ENCODE peak calls at places on chromosomes 5 and 9, in eight cellular contexts. One of them, this sample, is unnamed.

GRCh38 chr9:95989304-95989703 is 113.8 kb downstream of the ERCC6L2 start:
- DNase-seq in AG04449: no peak
- DNase-seq in neural crest cell: no peak
- DNase-seq in ovary: no peak
- DNase-seq in stimulated activated CD8-positive, alpha-beta memory T cell treated with anti-CD3 and anti-CD28 coated beads, Interleukin-15, amount 100 ng/mL, for 1 hour: no peak
- DNase-seq in activated CD8-positive, alpha-beta memory T cell treated with anti-CD3 and anti-CD28 coated beads, Interleukin-2, amount 50 U/mL, for 4 hours: no peak
- DNase-seq in kidney glomerular epithelial cell: no peak
- DNase-seq in Jurkat, Clone E6-1: no peak
- DNase-seq in this sample: no peak

GRCh38 chr9:113566712-113567071 is 103.2 kb downstream of the RGS3 start:
- DNase-seq in AG04449: no peak
- DNase-seq in neural crest cell: no peak
- DNase-seq in ovary: peak
- DNase-seq in stimulated activated CD8-positive, alpha-beta memory T cell treated with anti-CD3 and anti-CD28 coated beads, Interleukin-15, amount 100 ng/mL, for 1 hour: no peak
- DNase-seq in activated CD8-positive, alpha-beta memory T cell treated with anti-CD3 and anti-CD28 coated beads, Interleukin-2, amount 50 U/mL, for 4 hours: no peak
- DNase-seq in kidney glomerular epithelial cell: no peak
- DNase-seq in Jurkat, Clone E6-1: no peak
- DNase-seq in this sample: peak

GRCh38 chr9:72334658-72335337 is 30.2 kb downstream of the ZFAND5 start:
- DNase-seq in AG04449: no peak
- DNase-seq in neural crest cell: no peak
- DNase-seq in ovary: no peak
- DNase-seq in stimulated activated CD8-positive, alpha-beta memory T cell treated with anti-CD3 and anti-CD28 coated beads, Interleukin-15, amount 100 ng/mL, for 1 hour: no peak
- DNase-seq in activated CD8-positive, alpha-beta memory T cell treated with anti-CD3 and anti-CD28 coated beads, Interleukin-2, amount 50 U/mL, for 4 hours: no peak
- DNase-seq in kidney glomerular epithelial cell: no peak
- DNase-seq in Jurkat, Clone E6-1: no peak
- DNase-seq in this sample: no peak

GRCh38 chr5:152634596-152634995 is 229.5 kb upstream of the NMUR2 start:
- DNase-seq in AG04449: no peak
- DNase-seq in neural crest cell: peak
- DNase-seq in ovary: no peak
- DNase-seq in stimulated activated CD8-positive, alpha-beta memory T cell treated with anti-CD3 and anti-CD28 coated beads, Interleukin-15, amount 100 ng/mL, for 1 hour: no peak
- DNase-seq in activated CD8-positive, alpha-beta memory T cell treated with anti-CD3 and anti-CD28 coated beads, Interleukin-2, amount 50 U/mL, for 4 hours: no peak
- DNase-seq in kidney glomerular epithelial cell: no peak
- DNase-seq in Jurkat, Clone E6-1: no peak
- DNase-seq in this sample: peak

GRCh38 chr5:56206126-56206525 is 27.0 kb downstream of the ANKRD55 start:
- DNase-seq in AG04449: peak
- DNase-seq in neural crest cell: no peak
- DNase-seq in ovary: no peak
- DNase-seq in stimulated activated CD8-positive, alpha-beta memory T cell treated with anti-CD3 and anti-CD28 coated beads, Interleukin-15, amount 100 ng/mL, for 1 hour: no peak
- DNase-seq in activated CD8-positive, alpha-beta memory T cell treated with anti-CD3 and anti-CD28 coated beads, Interleukin-2, amount 50 U/mL, for 4 hours: no peak
- DNase-seq in kidney glomerular epithelial cell: no peak
- DNase-seq in Jurkat, Clone E6-1: no peak
- DNase-seq in this sample: no peak

GRCh38 chr5:173454764-173455598 is 126.8 kb upstream of the STC2 start:
- DNase-seq in AG04449: peak
- DNase-seq in neural crest cell: no peak
- DNase-seq in ovary: no peak
- DNase-seq in stimulated activated CD8-positive, alpha-beta memory T cell treated with anti-CD3 and anti-CD28 coated beads, Interleukin-15, amount 100 ng/mL, for 1 hour: no peak
- DNase-seq in activated CD8-positive, alpha-beta memory T cell treated with anti-CD3 and anti-CD28 coated beads, Interleukin-2, amount 50 U/mL, for 4 hours: no peak
- DNase-seq in kidney glomerular epithelial cell: peak
- DNase-seq in Jurkat, Clone E6-1: no peak
- DNase-seq in this sample: peak

GRCh38 chr5:177084175-177084574 is 2.5 kb upstream of the FGFR4 start:
- DNase-seq in AG04449: no peak
- DNase-seq in neural crest cell: no peak
- DNase-seq in ovary: no peak
- DNase-seq in stimulated activated CD8-positive, alpha-beta memory T cell treated with anti-CD3 and anti-CD28 coated beads, Interleukin-15, amount 100 ng/mL, for 1 hour: no peak
- DNase-seq in activated CD8-positive, alpha-beta memory T cell treated with anti-CD3 and anti-CD28 coated beads, Interleukin-2, amount 50 U/mL, for 4 hours: no peak
- DNase-seq in kidney glomerular epithelial cell: no peak
- DNase-seq in Jurkat, Clone E6-1: no peak
- DNase-seq in this sample: no peak

GRCh38 chr9:120412425-120412951 is 167.5 kb downstream of the CDK5RAP2 start:
- DNase-seq in AG04449: peak
- DNase-seq in neural crest cell: no peak
- DNase-seq in ovary: no peak
- DNase-seq in stimulated activated CD8-positive, alpha-beta memory T cell treated with anti-CD3 and anti-CD28 coated beads, Interleukin-15, amount 100 ng/mL, for 1 hour: no peak
- DNase-seq in activated CD8-positive, alpha-beta memory T cell treated with anti-CD3 and anti-CD28 coated beads, Interleukin-2, amount 50 U/mL, for 4 hours: no peak
- DNase-seq in kidney glomerular epithelial cell: peak
- DNase-seq in Jurkat, Clone E6-1: no peak
- DNase-seq in this sample: no peak

GRCh38 chr5:58259685-58260152 is 200.2 kb downstream of the PLK2 start:
- DNase-seq in AG04449: peak
- DNase-seq in neural crest cell: no peak
- DNase-seq in ovary: no peak
- DNase-seq in stimulated activated CD8-positive, alpha-beta memory T cell treated with anti-CD3 and anti-CD28 coated beads, Interleukin-15, amount 100 ng/mL, for 1 hour: no peak
- DNase-seq in activated CD8-positive, alpha-beta memory T cell treated with anti-CD3 and anti-CD28 coated beads, Interleukin-2, amount 50 U/mL, for 4 hours: no peak
- DNase-seq in kidney glomerular epithelial cell: peak
- DNase-seq in Jurkat, Clone E6-1: no peak
- DNase-seq in this sample: no peak

GRCh38 chr5:172160506-172160905 is 27.5 kb downstream of the STK10 start:
- DNase-seq in AG04449: no peak
- DNase-seq in neural crest cell: no peak
- DNase-seq in ovary: no peak
- DNase-seq in stimulated activated CD8-positive, alpha-beta memory T cell treated with anti-CD3 and anti-CD28 coated beads, Interleukin-15, amount 100 ng/mL, for 1 hour: no peak
- DNase-seq in activated CD8-positive, alpha-beta memory T cell treated with anti-CD3 and anti-CD28 coated beads, Interleukin-2, amount 50 U/mL, for 4 hours: no peak
- DNase-seq in kidney glomerular epithelial cell: no peak
- DNase-seq in Jurkat, Clone E6-1: no peak
- DNase-seq in this sample: no peak

GRCh38 chr9:27599521-27600234 is 26.4 kb upstream of the C9orf72 start:
- DNase-seq in AG04449: no peak
- DNase-seq in neural crest cell: no peak
- DNase-seq in ovary: no peak
- DNase-seq in stimulated activated CD8-positive, alpha-beta memory T cell treated with anti-CD3 and anti-CD28 coated beads, Interleukin-15, amount 100 ng/mL, for 1 hour: no peak
- DNase-seq in activated CD8-positive, alpha-beta memory T cell treated with anti-CD3 and anti-CD28 coated beads, Interleukin-2, amount 50 U/mL, for 4 hours: no peak
- DNase-seq in kidney glomerular epithelial cell: no peak
- DNase-seq in Jurkat, Clone E6-1: no peak
- DNase-seq in this sample: no peak

GRCh38 chr5:33608476-33609026 is 167.8 kb downstream of the TARS1 start:
- DNase-seq in AG04449: no peak
- DNase-seq in neural crest cell: no peak
- DNase-seq in ovary: no peak
- DNase-seq in stimulated activated CD8-positive, alpha-beta memory T cell treated with anti-CD3 and anti-CD28 coated beads, Interleukin-15, amount 100 ng/mL, for 1 hour: no peak
- DNase-seq in activated CD8-positive, alpha-beta memory T cell treated with anti-CD3 and anti-CD28 coated beads, Interleukin-2, amount 50 U/mL, for 4 hours: no peak
- DNase-seq in kidney glomerular epithelial cell: no peak
- DNase-seq in Jurkat, Clone E6-1: no peak
- DNase-seq in this sample: no peak

GRCh38 chr5:146825033-146825432 is 53.5 kb downstream of the PPP2R2B start:
- DNase-seq in AG04449: no peak
- DNase-seq in neural crest cell: peak
- DNase-seq in ovary: no peak
- DNase-seq in stimulated activated CD8-positive, alpha-beta memory T cell treated with anti-CD3 and anti-CD28 coated beads, Interleukin-15, amount 100 ng/mL, for 1 hour: no peak
- DNase-seq in activated CD8-positive, alpha-beta memory T cell treated with anti-CD3 and anti-CD28 coated beads, Interleukin-2, amount 50 U/mL, for 4 hours: no peak
- DNase-seq in kidney glomerular epithelial cell: no peak
- DNase-seq in Jurkat, Clone E6-1: peak
- DNase-seq in this sample: no peak

GRCh38 chr5:57488308-57488955 is 5.8 kb upstream of the ACTBL2 start:
- DNase-seq in AG04449: no peak
- DNase-seq in neural crest cell: no peak
- DNase-seq in ovary: no peak
- DNase-seq in stimulated activated CD8-positive, alpha-beta memory T cell treated with anti-CD3 and anti-CD28 coated beads, Interleukin-15, amount 100 ng/mL, for 1 hour: no peak
- DNase-seq in activated CD8-positive, alpha-beta memory T cell treated with anti-CD3 and anti-CD28 coated beads, Interleukin-2, amount 50 U/mL, for 4 hours: no peak
- DNase-seq in kidney glomerular epithelial cell: peak
- DNase-seq in Jurkat, Clone E6-1: no peak
- DNase-seq in this sample: no peak

GRCh38 chr5:80034962-80035821 is at the start of gene THBS4:
- DNase-seq in AG04449: no peak
- DNase-seq in neural crest cell: no peak
- DNase-seq in ovary: no peak
- DNase-seq in stimulated activated CD8-positive, alpha-beta memory T cell treated with anti-CD3 and anti-CD28 coated beads, Interleukin-15, amount 100 ng/mL, for 1 hour: no peak
- DNase-seq in activated CD8-positive, alpha-beta memory T cell treated with anti-CD3 and anti-CD28 coated beads, Interleukin-2, amount 50 U/mL, for 4 hours: no peak
- DNase-seq in kidney glomerular epithelial cell: no peak
- DNase-seq in Jurkat, Clone E6-1: no peak
- DNase-seq in this sample: peak

GRCh38 chr9:11735391-11735790 is 957.8 kb upstream of the TYRP1 start:
- DNase-seq in AG04449: no peak
- DNase-seq in neural crest cell: no peak
- DNase-seq in ovary: no peak
- DNase-seq in stimulated activated CD8-positive, alpha-beta memory T cell treated with anti-CD3 and anti-CD28 coated beads, Interleukin-15, amount 100 ng/mL, for 1 hour: no peak
- DNase-seq in activated CD8-positive, alpha-beta memory T cell treated with anti-CD3 and anti-CD28 coated beads, Interleukin-2, amount 50 U/mL, for 4 hours: no peak
- DNase-seq in kidney glomerular epithelial cell: no peak
- DNase-seq in Jurkat, Clone E6-1: no peak
- DNase-seq in this sample: no peak

GRCh38 chr9:87422999-87423398 is 74.7 kb upstream of the DAPK1 start:
- DNase-seq in AG04449: no peak
- DNase-seq in neural crest cell: no peak
- DNase-seq in ovary: no peak
- DNase-seq in stimulated activated CD8-positive, alpha-beta memory T cell treated with anti-CD3 and anti-CD28 coated beads, Interleukin-15, amount 100 ng/mL, for 1 hour: no peak
- DNase-seq in activated CD8-positive, alpha-beta memory T cell treated with anti-CD3 and anti-CD28 coated beads, Interleukin-2, amount 50 U/mL, for 4 hours: no peak
- DNase-seq in kidney glomerular epithelial cell: no peak
- DNase-seq in Jurkat, Clone E6-1: no peak
- DNase-seq in this sample: no peak

GRCh38 chr5:98713027-98713426 is 60.4 kb upstream of the RGMB start:
- DNase-seq in AG04449: no peak
- DNase-seq in neural crest cell: no peak
- DNase-seq in ovary: no peak
- DNase-seq in stimulated activated CD8-positive, alpha-beta memory T cell treated with anti-CD3 and anti-CD28 coated beads, Interleukin-15, amount 100 ng/mL, for 1 hour: no peak
- DNase-seq in activated CD8-positive, alpha-beta memory T cell treated with anti-CD3 and anti-CD28 coated beads, Interleukin-2, amount 50 U/mL, for 4 hours: no peak
- DNase-seq in kidney glomerular epithelial cell: no peak
- DNase-seq in Jurkat, Clone E6-1: no peak
- DNase-seq in this sample: no peak

GRCh38 chr9:95773061-95773433 is 102.4 kb upstream of the ERCC6L2 start:
- DNase-seq in AG04449: peak
- DNase-seq in neural crest cell: no peak
- DNase-seq in ovary: no peak
- DNase-seq in stimulated activated CD8-positive, alpha-beta memory T cell treated with anti-CD3 and anti-CD28 coated beads, Interleukin-15, amount 100 ng/mL, for 1 hour: no peak
- DNase-seq in activated CD8-positive, alpha-beta memory T cell treated with anti-CD3 and anti-CD28 coated beads, Interleukin-2, amount 50 U/mL, for 4 hours: no peak
- DNase-seq in kidney glomerular epithelial cell: no peak
- DNase-seq in Jurkat, Clone E6-1: no peak
- DNase-seq in this sample: no peak

GRCh38 chr5:94618029-94618492 is 343 bp downstream of the KIAA0825 start:
- DNase-seq in AG04449: peak
- DNase-seq in neural crest cell: peak
- DNase-seq in ovary: peak
- DNase-seq in stimulated activated CD8-positive, alpha-beta memory T cell treated with anti-CD3 and anti-CD28 coated beads, Interleukin-15, amount 100 ng/mL, for 1 hour: no peak
- DNase-seq in activated CD8-positive, alpha-beta memory T cell treated with anti-CD3 and anti-CD28 coated beads, Interleukin-2, amount 50 U/mL, for 4 hours: no peak
- DNase-seq in kidney glomerular epithelial cell: peak
- DNase-seq in Jurkat, Clone E6-1: peak
- DNase-seq in this sample: peak

GRCh38 chr5:39869396-39869795 is 444.6 kb upstream of the DAB2 start:
- DNase-seq in AG04449: no peak
- DNase-seq in neural crest cell: no peak
- DNase-seq in ovary: no peak
- DNase-seq in stimulated activated CD8-positive, alpha-beta memory T cell treated with anti-CD3 and anti-CD28 coated beads, Interleukin-15, amount 100 ng/mL, for 1 hour: no peak
- DNase-seq in activated CD8-positive, alpha-beta memory T cell treated with anti-CD3 and anti-CD28 coated beads, Interleukin-2, amount 50 U/mL, for 4 hours: no peak
- DNase-seq in kidney glomerular epithelial cell: no peak
- DNase-seq in Jurkat, Clone E6-1: no peak
- DNase-seq in this sample: no peak

GRCh38 chr5:114185274-114185673 is 176.6 kb upstream of the KCNN2 start:
- DNase-seq in AG04449: no peak
- DNase-seq in neural crest cell: no peak
- DNase-seq in ovary: no peak
- DNase-seq in stimulated activated CD8-positive, alpha-beta memory T cell treated with anti-CD3 and anti-CD28 coated beads, Interleukin-15, amount 100 ng/mL, for 1 hour: no peak
- DNase-seq in activated CD8-positive, alpha-beta memory T cell treated with anti-CD3 and anti-CD28 coated beads, Interleukin-2, amount 50 U/mL, for 4 hours: no peak
- DNase-seq in kidney glomerular epithelial cell: no peak
- DNase-seq in Jurkat, Clone E6-1: no peak
- DNase-seq in this sample: peak

GRCh38 chr5:11322133-11322532 is 561.1 kb upstream of the DAP start:
- DNase-seq in AG04449: no peak
- DNase-seq in neural crest cell: no peak
- DNase-seq in ovary: no peak
- DNase-seq in stimulated activated CD8-positive, alpha-beta memory T cell treated with anti-CD3 and anti-CD28 coated beads, Interleukin-15, amount 100 ng/mL, for 1 hour: no peak
- DNase-seq in activated CD8-positive, alpha-beta memory T cell treated with anti-CD3 and anti-CD28 coated beads, Interleukin-2, amount 50 U/mL, for 4 hours: no peak
- DNase-seq in kidney glomerular epithelial cell: no peak
- DNase-seq in Jurkat, Clone E6-1: no peak
- DNase-seq in this sample: no peak

GRCh38 chr5:154714271-154714986 is 40.7 kb upstream of the LARP1 start:
- DNase-seq in AG04449: peak
- DNase-seq in neural crest cell: no peak
- DNase-seq in ovary: no peak
- DNase-seq in stimulated activated CD8-positive, alpha-beta memory T cell treated with anti-CD3 and anti-CD28 coated beads, Interleukin-15, amount 100 ng/mL, for 1 hour: no peak
- DNase-seq in activated CD8-positive, alpha-beta memory T cell treated with anti-CD3 and anti-CD28 coated beads, Interleukin-2, amount 50 U/mL, for 4 hours: no peak
- DNase-seq in kidney glomerular epithelial cell: no peak
- DNase-seq in Jurkat, Clone E6-1: no peak
- DNase-seq in this sample: no peak

GRCh38 chr9:112249277-112249676 is 74.2 kb upstream of the SUSD1 start:
- DNase-seq in AG04449: no peak
- DNase-seq in neural crest cell: no peak
- DNase-seq in ovary: no peak
- DNase-seq in stimulated activated CD8-positive, alpha-beta memory T cell treated with anti-CD3 and anti-CD28 coated beads, Interleukin-15, amount 100 ng/mL, for 1 hour: no peak
- DNase-seq in activated CD8-positive, alpha-beta memory T cell treated with anti-CD3 and anti-CD28 coated beads, Interleukin-2, amount 50 U/mL, for 4 hours: no peak
- DNase-seq in kidney glomerular epithelial cell: no peak
- DNase-seq in Jurkat, Clone E6-1: no peak
- DNase-seq in this sample: no peak

GRCh38 chr9:124632077-124632621 is 125.0 kb upstream of the NR5A1 start:
- DNase-seq in AG04449: no peak
- DNase-seq in neural crest cell: no peak
- DNase-seq in ovary: no peak
- DNase-seq in stimulated activated CD8-positive, alpha-beta memory T cell treated with anti-CD3 and anti-CD28 coated beads, Interleukin-15, amount 100 ng/mL, for 1 hour: no peak
- DNase-seq in activated CD8-positive, alpha-beta memory T cell treated with anti-CD3 and anti-CD28 coated beads, Interleukin-2, amount 50 U/mL, for 4 hours: no peak
- DNase-seq in kidney glomerular epithelial cell: no peak
- DNase-seq in Jurkat, Clone E6-1: no peak
- DNase-seq in this sample: no peak

GRCh38 chr5:151612689-151613427 is 21.7 kb upstream of the FAT2 start:
- DNase-seq in AG04449: no peak
- DNase-seq in neural crest cell: no peak
- DNase-seq in ovary: no peak
- DNase-seq in stimulated activated CD8-positive, alpha-beta memory T cell treated with anti-CD3 and anti-CD28 coated beads, Interleukin-15, amount 100 ng/mL, for 1 hour: no peak
- DNase-seq in activated CD8-positive, alpha-beta memory T cell treated with anti-CD3 and anti-CD28 coated beads, Interleukin-2, amount 50 U/mL, for 4 hours: no peak
- DNase-seq in kidney glomerular epithelial cell: peak
- DNase-seq in Jurkat, Clone E6-1: peak
- DNase-seq in this sample: no peak

GRCh38 chr5:36392818-36393217 is 91.1 kb upstream of the RANBP3L start:
- DNase-seq in AG04449: no peak
- DNase-seq in neural crest cell: no peak
- DNase-seq in ovary: no peak
- DNase-seq in stimulated activated CD8-positive, alpha-beta memory T cell treated with anti-CD3 and anti-CD28 coated beads, Interleukin-15, amount 100 ng/mL, for 1 hour: no peak
- DNase-seq in activated CD8-positive, alpha-beta memory T cell treated with anti-CD3 and anti-CD28 coated beads, Interleukin-2, amount 50 U/mL, for 4 hours: no peak
- DNase-seq in kidney glomerular epithelial cell: no peak
- DNase-seq in Jurkat, Clone E6-1: no peak
- DNase-seq in this sample: no peak

GRCh38 chr9:121972501-121972981 is 120.6 kb downstream of the TTLL11 start:
- DNase-seq in AG04449: peak
- DNase-seq in neural crest cell: no peak
- DNase-seq in ovary: no peak
- DNase-seq in stimulated activated CD8-positive, alpha-beta memory T cell treated with anti-CD3 and anti-CD28 coated beads, Interleukin-15, amount 100 ng/mL, for 1 hour: no peak
- DNase-seq in activated CD8-positive, alpha-beta memory T cell treated with anti-CD3 and anti-CD28 coated beads, Interleukin-2, amount 50 U/mL, for 4 hours: no peak
- DNase-seq in kidney glomerular epithelial cell: peak
- DNase-seq in Jurkat, Clone E6-1: no peak
- DNase-seq in this sample: no peak

GRCh38 chr9:105067895-105068580 is 140.1 kb upstream of the ABCA1 start:
- DNase-seq in AG04449: no peak
- DNase-seq in neural crest cell: no peak
- DNase-seq in ovary: no peak
- DNase-seq in stimulated activated CD8-positive, alpha-beta memory T cell treated with anti-CD3 and anti-CD28 coated beads, Interleukin-15, amount 100 ng/mL, for 1 hour: no peak
- DNase-seq in activated CD8-positive, alpha-beta memory T cell treated with anti-CD3 and anti-CD28 coated beads, Interleukin-2, amount 50 U/mL, for 4 hours: no peak
- DNase-seq in kidney glomerular epithelial cell: peak
- DNase-seq in Jurkat, Clone E6-1: no peak
- DNase-seq in this sample: no peak

GRCh38 chr5:146003852-146004251 is 67.5 kb downstream of the SH3RF2 start:
- DNase-seq in AG04449: no peak
- DNase-seq in neural crest cell: no peak
- DNase-seq in ovary: no peak
- DNase-seq in stimulated activated CD8-positive, alpha-beta memory T cell treated with anti-CD3 and anti-CD28 coated beads, Interleukin-15, amount 100 ng/mL, for 1 hour: no peak
- DNase-seq in activated CD8-positive, alpha-beta memory T cell treated with anti-CD3 and anti-CD28 coated beads, Interleukin-2, amount 50 U/mL, for 4 hours: no peak
- DNase-seq in kidney glomerular epithelial cell: no peak
- DNase-seq in Jurkat, Clone E6-1: no peak
- DNase-seq in this sample: no peak

GRCh38 chr5:160188151-160188967 is 40.9 kb upstream of the FABP6 start:
- DNase-seq in AG04449: no peak
- DNase-seq in neural crest cell: no peak
- DNase-seq in ovary: peak
- DNase-seq in stimulated activated CD8-positive, alpha-beta memory T cell treated with anti-CD3 and anti-CD28 coated beads, Interleukin-15, amount 100 ng/mL, for 1 hour: no peak
- DNase-seq in activated CD8-positive, alpha-beta memory T cell treated with anti-CD3 and anti-CD28 coated beads, Interleukin-2, amount 50 U/mL, for 4 hours: no peak
- DNase-seq in kidney glomerular epithelial cell: peak
- DNase-seq in Jurkat, Clone E6-1: no peak
- DNase-seq in this sample: peak

GRCh38 chr9:106697799-106698591 is 165.0 kb upstream of the ZNF462 start:
- DNase-seq in AG04449: peak
- DNase-seq in neural crest cell: no peak
- DNase-seq in ovary: peak
- DNase-seq in stimulated activated CD8-positive, alpha-beta memory T cell treated with anti-CD3 and anti-CD28 coated beads, Interleukin-15, amount 100 ng/mL, for 1 hour: no peak
- DNase-seq in activated CD8-positive, alpha-beta memory T cell treated with anti-CD3 and anti-CD28 coated beads, Interleukin-2, amount 50 U/mL, for 4 hours: no peak
- DNase-seq in kidney glomerular epithelial cell: peak
- DNase-seq in Jurkat, Clone E6-1: no peak
- DNase-seq in this sample: peak

GRCh38 chr9:95757026-95757425 is 118.5 kb upstream of the ERCC6L2 start:
- DNase-seq in AG04449: peak
- DNase-seq in neural crest cell: no peak
- DNase-seq in ovary: no peak
- DNase-seq in stimulated activated CD8-positive, alpha-beta memory T cell treated with anti-CD3 and anti-CD28 coated beads, Interleukin-15, amount 100 ng/mL, for 1 hour: no peak
- DNase-seq in activated CD8-positive, alpha-beta memory T cell treated with anti-CD3 and anti-CD28 coated beads, Interleukin-2, amount 50 U/mL, for 4 hours: no peak
- DNase-seq in kidney glomerular epithelial cell: peak
- DNase-seq in Jurkat, Clone E6-1: no peak
- DNase-seq in this sample: no peak